ENCODE peak calls at places on chromosomes 2 and 18, in four cellular contexts. One of them, this sample, is unnamed.

GRCh38 chr2:55223958-55224760 is 7.9 kb downstream of the CLHC1 start:
- DNase-seq in K562: peak
- DNase-seq in GM23248: no peak
- DNase-seq in neural progenitor cell: no peak
- DNase-seq in this sample: no peak

GRCh38 chr2:70981421-70981820 is 3.0 kb downstream of the ANKRD53 start:
- DNase-seq in GM23248: no peak
- DNase-seq in neural progenitor cell: no peak
- DNase-seq in K562: no peak
- DNase-seq in this sample: no peak

GRCh38 chr2:26346454-26347053 is at the start of gene ADGRF3:
- DNase-seq in GM23248: peak
- DNase-seq in neural progenitor cell: peak
- DNase-seq in K562: peak
- DNase-seq in this sample: peak

GRCh38 chr2:200089040-200089755 is 133.8 kb downstream of the MAIP1 start:
- DNase-seq in neural progenitor cell: peak
- DNase-seq in GM23248: peak
- DNase-seq in K562: no peak
- DNase-seq in this sample: no peak

GRCh38 chr18:76202322-76202721 is 292.7 kb downstream of the ZNF516 start:
- DNase-seq in GM23248: no peak
- DNase-seq in neural progenitor cell: no peak
- DNase-seq in K562: no peak
- DNase-seq in this sample: no peak

GRCh38 chr18:58223717-58224424 is 179.8 kb downstream of the NEDD4L start:
- DNase-seq in K562: peak
- DNase-seq in neural progenitor cell: no peak
- DNase-seq in GM23248: peak
- DNase-seq in this sample: no peak

GRCh38 chr2:3536682-3537632 is 17.6 kb upstream of the ADI1 start:
- DNase-seq in GM23248: peak
- DNase-seq in K562: peak
- DNase-seq in neural progenitor cell: peak
- DNase-seq in this sample: no peak

GRCh38 chr18:71036783-71037182 is 747.9 kb downstream of the SOCS6 start:
- DNase-seq in K562: no peak
- DNase-seq in GM23248: peak
- DNase-seq in neural progenitor cell: no peak
- DNase-seq in this sample: no peak

GRCh38 chr2:74300506-74300905 is 42.7 kb downstream of the SLC4A5 start:
- DNase-seq in GM23248: no peak
- DNase-seq in K562: no peak
- DNase-seq in neural progenitor cell: no peak
- DNase-seq in this sample: no peak

GRCh38 chr2:104088745-104089144 is 765.2 kb upstream of the POU3F3 start:
- DNase-seq in K562: no peak
- DNase-seq in GM23248: no peak
- DNase-seq in neural progenitor cell: no peak
- DNase-seq in this sample: no peak

GRCh38 chr2:127007652-127008051 is 99.3 kb downstream of the BIN1 start:
- DNase-seq in GM23248: peak
- DNase-seq in K562: no peak
- DNase-seq in neural progenitor cell: no peak
- DNase-seq in this sample: no peak

GRCh38 chr18:58998421-58999203 is 133.9 kb downstream of the ZNF532 start:
- DNase-seq in neural progenitor cell: no peak
- DNase-seq in K562: no peak
- DNase-seq in GM23248: peak
- DNase-seq in this sample: peak

GRCh38 chr2:136058951-136059530 is 58.9 kb downstream of the CXCR4 start:
- DNase-seq in GM23248: no peak
- DNase-seq in K562: no peak
- DNase-seq in neural progenitor cell: no peak
- DNase-seq in this sample: no peak

GRCh38 chr2:20209373-20210109 is 15.4 kb downstream of the SDC1 start:
- DNase-seq in GM23248: no peak
- DNase-seq in K562: no peak
- DNase-seq in neural progenitor cell: no peak
- DNase-seq in this sample: no peak

GRCh38 chr18:12880532-12880892 is 3.5 kb downstream of the PTPN2 start:
- DNase-seq in GM23248: no peak
- DNase-seq in neural progenitor cell: no peak
- DNase-seq in K562: no peak
- DNase-seq in this sample: peak

GRCh38 chr2:152740743-152741328 is 22.4 kb downstream of the ARL6IP6 start:
- DNase-seq in K562: peak
- DNase-seq in neural progenitor cell: peak
- DNase-seq in GM23248: peak
- DNase-seq in this sample: peak

GRCh38 chr18:48548404-48548771 is 9.6 kb downstream of the CTIF start:
- DNase-seq in K562: no peak
- DNase-seq in GM23248: peak
- DNase-seq in neural progenitor cell: no peak
- DNase-seq in this sample: no peak

GRCh38 chr2:8628179-8628869 is 53.5 kb upstream of the ID2 start:
- DNase-seq in neural progenitor cell: no peak
- DNase-seq in K562: peak
- DNase-seq in GM23248: no peak
- DNase-seq in this sample: no peak

GRCh38 chr18:48889115-48889941 is 61.4 kb downstream of the SMAD7 start:
- DNase-seq in K562: no peak
- DNase-seq in GM23248: no peak
- DNase-seq in neural progenitor cell: peak
- DNase-seq in this sample: no peak

GRCh38 chr2:160478660-160479059 is 14.9 kb downstream of the RBMS1 start:
- DNase-seq in K562: no peak
- DNase-seq in neural progenitor cell: no peak
- DNase-seq in GM23248: no peak
- DNase-seq in this sample: no peak

GRCh38 chr2:226838758-226839555 is 3.1 kb downstream of the RHBDD1 start:
- DNase-seq in GM23248: no peak
- DNase-seq in neural progenitor cell: no peak
- DNase-seq in K562: no peak
- DNase-seq in this sample: peak

GRCh38 chr18:79738041-79738461 is 58.4 kb downstream of the CTDP1 start:
- DNase-seq in GM23248: no peak
- DNase-seq in K562: no peak
- DNase-seq in neural progenitor cell: no peak
- DNase-seq in this sample: no peak

GRCh38 chr2:112803691-112804521 is 19.6 kb upstream of the IL1A start:
- DNase-seq in neural progenitor cell: no peak
- DNase-seq in K562: peak
- DNase-seq in GM23248: peak
- DNase-seq in this sample: no peak

GRCh38 chr2:104836837-104837236 is 17.1 kb upstream of the POU3F3 start:
- DNase-seq in GM23248: no peak
- DNase-seq in neural progenitor cell: no peak
- DNase-seq in K562: no peak
- DNase-seq in this sample: no peak

GRCh38 chr2:48504647-48505327 is 25.2 kb upstream of the STON1 start:
- DNase-seq in GM23248: peak
- DNase-seq in K562: no peak
- DNase-seq in neural progenitor cell: no peak
- DNase-seq in this sample: no peak

GRCh38 chr2:69828913-69829242 is 582 bp upstream of the GMCL1 start:
- DNase-seq in neural progenitor cell: no peak
- DNase-seq in K562: no peak
- DNase-seq in GM23248: no peak
- DNase-seq in this sample: no peak

GRCh38 chr18:408367-408766 is 92.1 kb downstream of the COLEC12 start:
- DNase-seq in K562: no peak
- DNase-seq in GM23248: peak
- DNase-seq in neural progenitor cell: no peak
- DNase-seq in this sample: no peak

GRCh38 chr2:203580846-203581245 is 45.7 kb upstream of the RAPH1 start:
- DNase-seq in neural progenitor cell: no peak
- DNase-seq in GM23248: no peak
- DNase-seq in K562: no peak
- DNase-seq in this sample: no peak
- H2AFZ ChIP-seq in neural progenitor cell: no peak
- H2AFZ ChIP-seq in GM23248: no peak
- H2AFZ ChIP-seq in K562: no peak
- H2AFZ ChIP-seq in this sample: no peak

GRCh38 chr2:138113871-138114525 is 149.7 kb downstream of the HNMT start:
- DNase-seq in GM23248: no peak
- DNase-seq in K562: no peak
- DNase-seq in neural progenitor cell: no peak
- DNase-seq in this sample: no peak
- H2AFZ ChIP-seq in GM23248: no peak
- H2AFZ ChIP-seq in K562: no peak
- H2AFZ ChIP-seq in neural progenitor cell: no peak
- H2AFZ ChIP-seq in this sample: no peak

GRCh38 chr2:161745866-161746614 is 121.8 kb downstream of the SLC4A10 start:
- DNase-seq in GM23248: no peak
- DNase-seq in neural progenitor cell: no peak
- DNase-seq in K562: no peak
- DNase-seq in this sample: no peak

GRCh38 chr2:161746891-161747535 is 122.8 kb downstream of the SLC4A10 start:
- DNase-seq in K562: no peak
- DNase-seq in GM23248: no peak
- DNase-seq in neural progenitor cell: peak
- DNase-seq in this sample: no peak
- H2AFZ ChIP-seq in K562: no peak
- H2AFZ ChIP-seq in GM23248: no peak
- H2AFZ ChIP-seq in neural progenitor cell: peak
- H2AFZ ChIP-seq in this sample: no peak

GRCh38 chr18:56326386-56327072 is 311.9 kb downstream of the TXNL1 start:
- DNase-seq in neural progenitor cell: no peak
- DNase-seq in K562: no peak
- DNase-seq in GM23248: no peak
- DNase-seq in this sample: no peak

GRCh38 chr18:56321470-56321869 is 316.9 kb downstream of the TXNL1 start:
- DNase-seq in GM23248: no peak
- DNase-seq in neural progenitor cell: no peak
- DNase-seq in K562: no peak
- DNase-seq in this sample: no peak

GRCh38 chr18:56327171-56327885 is 311.1 kb downstream of the TXNL1 start:
- DNase-seq in K562: no peak
- DNase-seq in neural progenitor cell: no peak
- DNase-seq in GM23248: peak
- DNase-seq in this sample: no peak

GRCh38 chr18:56322403-56322802 is 316.0 kb downstream of the TXNL1 start:
- DNase-seq in neural progenitor cell: peak
- DNase-seq in GM23248: no peak
- DNase-seq in K562: no peak
- DNase-seq in this sample: no peak

GRCh38 chr18:56323673-56324072 is 314.7 kb downstream of the TXNL1 start:
- DNase-seq in GM23248: no peak
- DNase-seq in K562: no peak
- DNase-seq in neural progenitor cell: peak
- DNase-seq in this sample: no peak
- H2AFZ ChIP-seq in GM23248: no peak
- H2AFZ ChIP-seq in K562: no peak
- H2AFZ ChIP-seq in neural progenitor cell: no peak
- H2AFZ ChIP-seq in this sample: no peak

DNA sequence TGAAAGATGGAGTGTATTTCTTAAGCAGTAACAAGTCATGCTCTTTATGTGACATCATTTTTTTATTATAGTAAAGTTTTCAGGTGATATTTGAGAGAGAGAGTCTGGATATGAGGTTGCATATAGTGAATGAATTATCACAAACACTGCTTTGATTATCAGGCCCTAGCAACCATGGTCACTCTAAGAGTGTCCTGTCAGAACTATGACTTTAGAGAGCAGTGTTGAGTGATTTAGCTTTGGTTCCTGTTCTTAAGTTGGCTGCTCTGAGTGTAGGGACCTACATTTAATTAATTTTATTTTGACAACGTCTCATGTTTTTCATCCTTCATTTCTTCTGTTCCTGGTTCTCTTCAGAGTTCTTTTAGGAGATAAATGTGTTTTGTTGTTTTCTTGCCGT is 275.5 kb downstream of the KCNJ3 start:
- DNase-seq in neural progenitor cell: no peak
- DNase-seq in GM23248: no peak
- DNase-seq in K562: no peak
- DNase-seq in this sample: no peak
- H2AFZ ChIP-seq in neural progenitor cell: no peak
- H2AFZ ChIP-seq in GM23248: no peak
- H2AFZ ChIP-seq in K562: no peak
- H2AFZ ChIP-seq in this sample: no peak

DNA sequence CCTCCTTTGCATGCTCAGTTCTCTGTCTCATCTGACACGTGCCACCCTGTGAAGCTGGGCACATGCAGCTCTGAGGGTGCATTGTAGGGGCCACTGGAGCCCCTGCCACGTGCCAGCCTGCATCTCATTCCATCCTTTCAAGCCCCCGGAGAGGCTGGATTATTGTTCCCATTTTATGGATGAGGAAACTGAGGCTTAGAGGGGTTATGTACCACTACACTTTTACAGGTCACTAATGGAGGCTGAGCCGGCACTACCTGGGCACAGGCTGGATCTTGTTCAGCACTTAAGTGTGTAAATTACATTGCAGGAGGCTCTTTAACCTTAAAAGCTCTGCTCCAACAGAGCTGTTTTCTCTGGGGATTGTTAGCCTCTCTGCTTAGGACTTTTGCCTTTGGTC is 47.5 kb downstream of the KCNIP3 start:
- DNase-seq in GM23248: no peak
- DNase-seq in K562: no peak
- DNase-seq in neural progenitor cell: no peak
- DNase-seq in this sample: no peak
- H2AFZ ChIP-seq in GM23248: no peak
- H2AFZ ChIP-seq in K562: no peak
- H2AFZ ChIP-seq in neural progenitor cell: no peak
- H2AFZ ChIP-seq in this sample: no peak

GRCh38 chr2:176822060-176822459 is 390.5 kb upstream of the HNRNPA3 start:
- DNase-seq in K562: no peak
- DNase-seq in GM23248: no peak
- DNase-seq in neural progenitor cell: no peak
- DNase-seq in this sample: no peak
- H2AFZ ChIP-seq in K562: no peak
- H2AFZ ChIP-seq in GM23248: no peak
- H2AFZ ChIP-seq in neural progenitor cell: no peak
- H2AFZ ChIP-seq in this sample: no peak

DNA sequence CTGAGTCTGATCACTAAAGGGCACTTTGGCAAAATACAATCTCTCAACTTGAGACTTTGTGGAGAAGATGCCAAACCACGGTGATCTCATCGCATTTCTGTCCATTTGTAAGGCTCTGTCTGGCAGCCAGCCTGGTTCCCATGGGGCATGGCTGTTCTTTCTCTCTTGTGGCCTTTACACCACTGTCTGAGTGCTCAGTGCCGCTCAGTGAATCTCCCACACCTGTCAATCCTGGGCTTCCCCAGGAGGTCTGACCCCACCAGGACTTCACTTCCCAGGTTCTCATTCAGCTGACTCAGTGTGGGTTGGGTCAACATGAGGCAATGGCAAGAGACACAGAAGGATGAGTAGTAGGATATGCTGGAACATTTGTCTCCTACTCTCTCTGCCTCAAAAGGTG is 96.8 kb upstream of the TRIB2 start:
- DNase-seq in GM23248: peak
- DNase-seq in K562: no peak
- DNase-seq in neural progenitor cell: no peak
- DNase-seq in this sample: no peak
- H2AFZ ChIP-seq in GM23248: no peak
- H2AFZ ChIP-seq in K562: no peak
- H2AFZ ChIP-seq in neural progenitor cell: no peak
- H2AFZ ChIP-seq in this sample: no peak

This sample was measured in Karpas-422.